ENCODE peak calls at places on chromosomes 4 and X, in seven cellular contexts. One of them, this sample, is unnamed.

GRCh38 chr4:48047421-48047844 is 30.9 kb downstream of the NIPAL1 start:
- DNase-seq in cardiac fibroblast: no peak
- DNase-seq in AG10803: no peak
- DNase-seq in coronary artery: no peak
- DNase-seq in astrocyte of the spinal cord: no peak
- DNase-seq in thoracic aorta: no peak
- DNase-seq in foreskin fibroblast: peak
- DNase-seq in this sample: no peak

GRCh38 chr4:56512166-56512565 is 6.6 kb downstream of the ARL9 start:
- DNase-seq in foreskin fibroblast: peak
- DNase-seq in AG10803: peak
- DNase-seq in cardiac fibroblast: no peak
- DNase-seq in coronary artery: no peak
- DNase-seq in thoracic aorta: no peak
- DNase-seq in astrocyte of the spinal cord: no peak
- DNase-seq in this sample: no peak

GRCh38 chrX:40470830-40471429 is 109.8 kb upstream of the ATP6AP2 start:
- DNase-seq in AG10803: no peak
- DNase-seq in cardiac fibroblast: no peak
- DNase-seq in foreskin fibroblast: no peak
- DNase-seq in coronary artery: no peak
- DNase-seq in astrocyte of the spinal cord: no peak
- DNase-seq in thoracic aorta: no peak
- DNase-seq in this sample: no peak

GRCh38 chr4:6945052-6945409 is 35.4 kb downstream of the TBC1D14 start:
- DNase-seq in thoracic aorta: no peak
- DNase-seq in coronary artery: no peak
- DNase-seq in AG10803: no peak
- DNase-seq in cardiac fibroblast: no peak
- DNase-seq in foreskin fibroblast: no peak
- DNase-seq in astrocyte of the spinal cord: no peak
- DNase-seq in this sample: no peak

GRCh38 chrX:50707376-50707775 is 106.6 kb downstream of the SHROOM4 start:
- DNase-seq in AG10803: no peak
- DNase-seq in astrocyte of the spinal cord: no peak
- DNase-seq in thoracic aorta: no peak
- DNase-seq in foreskin fibroblast: no peak
- DNase-seq in coronary artery: no peak
- DNase-seq in cardiac fibroblast: no peak
- DNase-seq in this sample: no peak

GRCh38 chr4:130233377-130234047 is 1137.6 kb downstream of the C4orf33 start:
- DNase-seq in coronary artery: no peak
- DNase-seq in AG10803: no peak
- DNase-seq in thoracic aorta: no peak
- DNase-seq in astrocyte of the spinal cord: peak
- DNase-seq in cardiac fibroblast: peak
- DNase-seq in foreskin fibroblast: no peak
- DNase-seq in this sample: no peak

GRCh38 chr4:159594576-159594975 is 491.7 kb downstream of the RAPGEF2 start:
- DNase-seq in foreskin fibroblast: no peak
- DNase-seq in astrocyte of the spinal cord: no peak
- DNase-seq in coronary artery: no peak
- DNase-seq in cardiac fibroblast: no peak
- DNase-seq in thoracic aorta: no peak
- DNase-seq in AG10803: no peak
- DNase-seq in this sample: no peak

GRCh38 chrX:21721175-21721574 is 36.7 kb downstream of the SMPX start:
- DNase-seq in cardiac fibroblast: no peak
- DNase-seq in AG10803: peak
- DNase-seq in astrocyte of the spinal cord: no peak
- DNase-seq in coronary artery: no peak
- DNase-seq in thoracic aorta: no peak
- DNase-seq in foreskin fibroblast: no peak
- DNase-seq in this sample: no peak

GRCh38 chr4:161564230-161564834 is 599.5 kb downstream of the FSTL5 start:
- DNase-seq in coronary artery: no peak
- DNase-seq in astrocyte of the spinal cord: peak
- DNase-seq in AG10803: peak
- DNase-seq in foreskin fibroblast: peak
- DNase-seq in thoracic aorta: no peak
- DNase-seq in cardiac fibroblast: peak
- DNase-seq in this sample: no peak

GRCh38 chrX:337331-337831 is 18.8 kb upstream of the GTPBP6 start:
- DNase-seq in astrocyte of the spinal cord: no peak
- DNase-seq in coronary artery: no peak
- DNase-seq in foreskin fibroblast: no peak
- DNase-seq in thoracic aorta: no peak
- DNase-seq in cardiac fibroblast: no peak
- DNase-seq in AG10803: no peak
- DNase-seq in this sample: no peak

GRCh38 chr4:182082910-182083309 is 160.3 kb upstream of the TENM3 start:
- DNase-seq in thoracic aorta: no peak
- DNase-seq in cardiac fibroblast: no peak
- DNase-seq in AG10803: no peak
- DNase-seq in coronary artery: no peak
- DNase-seq in astrocyte of the spinal cord: no peak
- DNase-seq in foreskin fibroblast: no peak
- DNase-seq in this sample: no peak

GRCh38 chr4:84032372-84032771 is 466.7 kb downstream of the NKX6-1 start:
- DNase-seq in AG10803: no peak
- DNase-seq in astrocyte of the spinal cord: no peak
- DNase-seq in cardiac fibroblast: no peak
- DNase-seq in coronary artery: no peak
- DNase-seq in foreskin fibroblast: no peak
- DNase-seq in thoracic aorta: no peak
- DNase-seq in this sample: no peak

GRCh38 chr4:26272654-26273307 is 48.0 kb upstream of the RBPJ start:
- DNase-seq in AG10803: no peak
- DNase-seq in coronary artery: no peak
- DNase-seq in astrocyte of the spinal cord: no peak
- DNase-seq in foreskin fibroblast: no peak
- DNase-seq in cardiac fibroblast: no peak
- DNase-seq in thoracic aorta: no peak
- DNase-seq in this sample: no peak

GRCh38 chr4:125169192-125169591 is 145.6 kb upstream of the FAT4 start:
- DNase-seq in astrocyte of the spinal cord: no peak
- DNase-seq in foreskin fibroblast: no peak
- DNase-seq in AG10803: no peak
- DNase-seq in cardiac fibroblast: no peak
- DNase-seq in coronary artery: no peak
- DNase-seq in thoracic aorta: no peak
- DNase-seq in this sample: no peak

GRCh38 chr4:2929469-2929868 is 33.7 kb downstream of the NOP14 start:
- DNase-seq in coronary artery: peak
- DNase-seq in foreskin fibroblast: no peak
- DNase-seq in thoracic aorta: peak
- DNase-seq in AG10803: no peak
- DNase-seq in astrocyte of the spinal cord: no peak
- DNase-seq in cardiac fibroblast: no peak
- DNase-seq in this sample: no peak

GRCh38 chr4:186366326-186366725 is 100.3 kb downstream of the F11 start:
- DNase-seq in cardiac fibroblast: no peak
- DNase-seq in coronary artery: no peak
- DNase-seq in astrocyte of the spinal cord: no peak
- DNase-seq in AG10803: no peak
- DNase-seq in thoracic aorta: no peak
- DNase-seq in foreskin fibroblast: no peak
- DNase-seq in this sample: no peak
- TF ChIP-seq CTCF in cardiac fibroblast: no peak
- TF ChIP-seq CTCF in coronary artery: no peak
- TF ChIP-seq CTCF in astrocyte of the spinal cord: no peak
- TF ChIP-seq CTCF in AG10803: no peak
- TF ChIP-seq CTCF in thoracic aorta: no peak
- TF ChIP-seq CTCF in foreskin fibroblast: no peak
- TF ChIP-seq CTCF in this sample: no peak

GRCh38 chr4:41257901-41258300 is 1.2 kb downstream of the UCHL1 start:
- DNase-seq in AG10803: no peak
- DNase-seq in astrocyte of the spinal cord: no peak
- DNase-seq in foreskin fibroblast: no peak
- DNase-seq in cardiac fibroblast: no peak
- DNase-seq in coronary artery: no peak
- DNase-seq in thoracic aorta: no peak
- DNase-seq in this sample: no peak

GRCh38 chr4:41258783-41259182 is 2.1 kb downstream of the UCHL1 start:
- DNase-seq in cardiac fibroblast: peak
- DNase-seq in foreskin fibroblast: peak
- DNase-seq in coronary artery: no peak
- DNase-seq in astrocyte of the spinal cord: peak
- DNase-seq in AG10803: peak
- DNase-seq in thoracic aorta: no peak
- DNase-seq in this sample: no peak

GRCh38 chr4:41256740-41257256 is at the start of gene UCHL1:
- DNase-seq in foreskin fibroblast: peak
- DNase-seq in cardiac fibroblast: peak
- DNase-seq in thoracic aorta: no peak
- DNase-seq in astrocyte of the spinal cord: peak
- DNase-seq in coronary artery: no peak
- DNase-seq in AG10803: peak
- DNase-seq in this sample: peak

GRCh38 chr4:41256131-41256739 is 493 bp upstream of the UCHL1 start:
- DNase-seq in astrocyte of the spinal cord: peak
- DNase-seq in thoracic aorta: no peak
- DNase-seq in foreskin fibroblast: peak
- DNase-seq in cardiac fibroblast: peak
- DNase-seq in coronary artery: no peak
- DNase-seq in AG10803: peak
- DNase-seq in this sample: no peak

DNA sequence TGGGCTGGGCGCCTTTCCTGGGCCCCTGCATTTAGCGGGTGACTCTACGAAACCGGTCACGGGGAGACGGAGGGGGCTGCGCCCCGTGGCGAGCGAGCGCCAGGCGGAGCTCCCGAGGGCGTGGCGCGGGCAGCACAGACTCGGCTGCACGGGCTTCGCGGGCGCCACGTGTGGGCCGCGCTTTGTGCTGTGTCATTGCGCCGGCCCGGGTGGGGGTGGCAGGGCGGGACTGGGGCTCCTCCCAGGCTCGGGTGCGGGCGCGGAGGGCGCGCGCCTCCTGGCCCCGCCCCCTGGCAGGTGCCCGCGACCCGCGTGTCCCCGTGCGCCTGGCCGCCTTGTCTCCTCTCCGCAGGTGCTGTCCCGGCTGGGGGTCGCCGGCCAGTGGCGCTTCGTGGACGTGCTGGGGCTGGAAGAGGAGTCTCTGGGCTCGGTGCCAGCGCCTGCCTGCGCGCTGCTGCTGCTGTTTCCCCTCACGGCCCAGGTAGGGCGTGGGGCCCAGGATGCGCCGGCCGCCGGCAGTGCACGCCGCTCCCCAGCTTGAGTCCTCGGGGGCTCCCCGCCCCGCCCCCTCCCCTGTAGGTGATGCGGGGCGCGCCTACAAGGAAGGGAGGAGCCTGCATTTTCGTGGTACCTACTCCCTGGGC is 651 bp downstream of the UCHL1 start:
- DNase-seq in AG10803: peak
- DNase-seq in coronary artery: peak
- DNase-seq in thoracic aorta: peak
- DNase-seq in astrocyte of the spinal cord: peak
- DNase-seq in foreskin fibroblast: peak
- DNase-seq in cardiac fibroblast: peak
- DNase-seq in this sample: no peak
- H3K4me3 ChIP-seq in AG10803: peak
- H3K4me3 ChIP-seq in coronary artery: peak
- H3K4me3 ChIP-seq in thoracic aorta: peak
- H3K4me3 ChIP-seq in astrocyte of the spinal cord: peak
- H3K4me3 ChIP-seq in foreskin fibroblast: peak
- H3K4me3 ChIP-seq in cardiac fibroblast: peak
- H3K4me3 ChIP-seq in this sample: peak

GRCh38 chr4:80362578-80363181 is 27.1 kb downstream of the CFAP299 start:
- DNase-seq in AG10803: peak
- DNase-seq in astrocyte of the spinal cord: peak
- DNase-seq in cardiac fibroblast: peak
- DNase-seq in thoracic aorta: no peak
- DNase-seq in coronary artery: no peak
- DNase-seq in foreskin fibroblast: peak
- DNase-seq in this sample: no peak
- TF ChIP-seq CTCF in AG10803: peak
- TF ChIP-seq CTCF in astrocyte of the spinal cord: peak
- TF ChIP-seq CTCF in cardiac fibroblast: peak
- TF ChIP-seq CTCF in thoracic aorta: no peak
- TF ChIP-seq CTCF in coronary artery: peak
- TF ChIP-seq CTCF in foreskin fibroblast: peak
- TF ChIP-seq CTCF in this sample: peak

GRCh38 chrX:53280316-53280702 is 1.1 kb downstream of the IQSEC2 start:
- DNase-seq in thoracic aorta: no peak
- DNase-seq in coronary artery: no peak
- DNase-seq in astrocyte of the spinal cord: no peak
- DNase-seq in AG10803: no peak
- DNase-seq in cardiac fibroblast: no peak
- DNase-seq in foreskin fibroblast: no peak
- DNase-seq in this sample: no peak

GRCh38 chrX:53280703-53281320 is 572 bp downstream of the IQSEC2 start:
- DNase-seq in thoracic aorta: no peak
- DNase-seq in coronary artery: no peak
- DNase-seq in foreskin fibroblast: peak
- DNase-seq in cardiac fibroblast: peak
- DNase-seq in astrocyte of the spinal cord: peak
- DNase-seq in AG10803: peak
- DNase-seq in this sample: no peak

GRCh38 chrX:53282313-53282712 is 929 bp upstream of the IQSEC2 start:
- DNase-seq in AG10803: no peak
- DNase-seq in cardiac fibroblast: peak
- DNase-seq in thoracic aorta: no peak
- DNase-seq in foreskin fibroblast: no peak
- DNase-seq in astrocyte of the spinal cord: peak
- DNase-seq in coronary artery: no peak
- DNase-seq in this sample: no peak

GRCh38 chrX:53281321-53281822 is at the start of gene IQSEC2:
- DNase-seq in coronary artery: peak
- DNase-seq in cardiac fibroblast: peak
- DNase-seq in foreskin fibroblast: peak
- DNase-seq in astrocyte of the spinal cord: peak
- DNase-seq in thoracic aorta: peak
- DNase-seq in AG10803: peak
- DNase-seq in this sample: no peak

DNA sequence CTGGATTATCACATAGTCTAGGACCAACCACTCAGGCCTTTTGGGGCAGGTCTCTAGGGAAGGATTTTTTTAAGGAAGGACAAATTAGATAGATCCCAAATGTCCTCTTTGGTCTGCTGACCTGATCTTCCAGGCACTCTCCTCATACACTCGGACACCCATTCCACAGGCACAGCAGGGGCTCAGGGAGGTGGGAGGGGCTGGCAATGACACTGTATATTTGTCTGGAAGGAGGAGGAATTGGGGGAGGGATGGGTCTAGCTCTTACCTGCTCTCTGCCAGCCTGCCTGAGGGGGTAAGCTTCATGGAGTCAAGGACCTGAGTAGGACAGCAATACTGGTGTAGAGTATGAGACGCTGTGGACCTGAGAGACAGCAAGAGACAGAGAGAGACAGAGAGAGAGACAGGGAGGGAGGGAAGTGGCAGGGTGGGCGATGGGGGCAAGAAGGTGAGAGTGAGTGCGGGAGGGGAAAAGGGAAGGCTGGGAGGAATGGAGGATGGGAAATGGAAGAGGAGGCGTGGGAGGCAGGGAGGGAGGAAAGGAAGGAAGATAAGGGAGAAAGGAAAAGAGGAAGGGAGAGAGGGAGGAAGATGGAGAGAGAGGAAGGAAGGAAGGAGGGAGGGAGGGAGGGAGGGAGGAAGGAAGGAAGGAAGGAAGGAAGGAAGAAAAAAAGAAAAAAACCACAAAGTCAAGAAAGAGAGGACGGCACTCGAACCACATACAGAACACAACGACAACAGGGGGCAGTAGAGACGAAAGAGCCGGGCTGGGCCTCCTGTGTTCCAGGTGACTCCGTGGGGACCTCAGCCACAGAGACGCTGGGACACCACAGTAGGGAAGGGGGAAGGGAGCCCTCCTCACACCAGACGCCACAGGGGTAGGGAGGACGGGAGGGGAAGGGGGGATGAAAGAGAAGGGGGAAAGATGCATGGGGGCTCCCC is 1.8 kb downstream of the IQSEC2 start:
- DNase-seq in thoracic aorta: no peak
- DNase-seq in cardiac fibroblast: no peak
- DNase-seq in AG10803: no peak
- DNase-seq in astrocyte of the spinal cord: no peak
- DNase-seq in coronary artery: no peak
- DNase-seq in foreskin fibroblast: no peak
- DNase-seq in this sample: no peak
- H3K4me3 ChIP-seq in thoracic aorta: peak
- H3K4me3 ChIP-seq in cardiac fibroblast: peak
- H3K4me3 ChIP-seq in AG10803: peak
- H3K4me3 ChIP-seq in astrocyte of the spinal cord: peak
- H3K4me3 ChIP-seq in coronary artery: no peak
- H3K4me3 ChIP-seq in foreskin fibroblast: peak
- H3K4me3 ChIP-seq in this sample: no peak